ENCODE peak calls at places on chromosomes 2 and 18, in four cellular contexts. P is HFF-Myc, Y is HT-29, U is hippocampal formation. M is an unnamed sample.

GRCh38 chr2:148577845-148578492 is 66.6 kb upstream of the EPC2 start:
- DNase-seq in Y (no peak), U (no peak), P (no peak), M (no peak)

GRCh38 chr2:239164281-239164871 is 236.4 kb downstream of the HDAC4 start:
- DNase-seq in U (no peak), P (no peak), Y (no peak), M (peak; percentile 53)

GRCh38 chr2:107730898-107731297 is 95.8 kb upstream of the RGPD4 start:
- DNase-seq in P (no peak), Y (no peak), U (no peak), M (no peak)

GRCh38 chr2:64542071-64543005 is 18.2 kb downstream of the AFTPH start:
- DNase-seq in Y (peak; percentile 20), P (no peak), U (no peak), M (no peak)

GRCh38 chr2:144364988-144365738 is 154.8 kb downstream of the ZEB2 start:
- DNase-seq in P (no peak), Y (no peak), U (no peak), M (no peak)

GRCh38 chr18:54607213-54607934 is 16.3 kb downstream of the DYNAP start:
- DNase-seq in P (no peak), U (no peak), Y (peak; percentile 65), M (no peak)

GRCh38 chr2:1653956-1654695 is 90.2 kb downstream of the PXDN start:
- DNase-seq in P (no peak), U (no peak), Y (no peak), M (no peak)

GRCh38 chr2:183091954-183092345 is 13.4 kb downstream of the DUSP19 start:
- DNase-seq in U (no peak), P (no peak), Y (no peak), M (no peak)

M was measured in pons.